ENCODE peak calls at places on chromosomes 16 and 17, in four cellular contexts. U, F, A and P are unnamed samples.

GRCh38 chr17:48995332-48995870 is 1.8 kb upstream of the IGF2BP1 start:
- ATAC-seq in U (peak; percentile 15), F (peak; percentile 69), A (no peak), P (peak; percentile 46)

GRCh38 chr17:8332688-8333087 is 7.0 kb upstream of the ODF4 start:
- ATAC-seq in U (no peak), F (no peak), A (peak; percentile 53), P (no peak)

GRCh38 chr17:17569691-17570090 is 21.8 kb downstream of the PEMT start:
- ATAC-seq in U (no peak), F (no peak), A (no peak), P (no peak)

GRCh38 chr16:17501321-17501720 is 30.6 kb upstream of the XYLT1 start:
- ATAC-seq in U (no peak), F (no peak), A (no peak), P (no peak)

GRCh38 chr16:13376174-13376573 is 474.8 kb downstream of the SHISA9 start:
- ATAC-seq in U (peak; percentile 45), F (peak; percentile 66), A (no peak), P (no peak)

GRCh38 chr16:73050115-73051099 is 2.5 kb upstream of the ZFHX3 start:
- ATAC-seq in U (no peak), F (no peak), A (no peak), P (peak; percentile 23)

GRCh38 chr16:81431554-81432353 is 12.9 kb upstream of the CMIP start:
- ATAC-seq in U (peak; percentile 20), F (peak; percentile 29), A (peak; percentile 89), P (peak; percentile 62)

GRCh38 chr17:17120716-17121115 is 78.5 kb downstream of the MPRIP start:
- ATAC-seq in U (no peak), F (no peak), A (peak; percentile 27), P (no peak)

GRCh38 chr17:69913241-69914015 is 161.6 kb upstream of the KCNJ16 start:
- ATAC-seq in U (no peak), F (no peak), A (no peak), P (peak; percentile 31)

GRCh38 chr16:86550281-86550680 is 4.8 kb downstream of the MTHFSD start:
- ATAC-seq in U (no peak), F (no peak), A (no peak), P (no peak)